ENCODE peak calls at places on chromosomes 4 and X, in ten cellular contexts. U is cardiac fibroblast, D is MCF 10A, N is keratinocyte, P is fibroblast of the aortic adventitia, G is EL, R is foreskin keratinocyte, O is RPMI8226, A is iPS DF 19.7, H is hepatic stellate cell. M is an unnamed sample.

GRCh38 chr4:58064618-58065017 is 954.4 kb upstream of the IGFBP7 start:
- DNase-seq in R (no peak), O (no peak), N (no peak), G (no peak), U (no peak), A (no peak), D (no peak), P (no peak), H (no peak), M (no peak)

GRCh38 chr4:94339779-94340178 is 2.9 kb downstream of the HPGDS start:
- DNase-seq in O (no peak), G (no peak), P (no peak), A (no peak), R (no peak), H (no peak), D (no peak), U (no peak), N (no peak), M (no peak)

GRCh38 chrX:112841820-112842157 is 1.2 kb upstream of the AMOT start:
- DNase-seq in D (no peak), R (no peak), H (no peak), A (no peak), G (no peak), O (no peak), P (no peak), U (no peak), N (no peak), M (no peak)

GRCh38 chr4:176286728-176287127 is 17.7 kb upstream of the ASB5 start:
- DNase-seq in R (no peak), O (no peak), D (no peak), G (no peak), P (peak; percentile 27), A (no peak), H (peak; percentile 7), U (no peak), N (no peak), M (no peak)

GRCh38 chrX:25858273-25858880 is 279.8 kb upstream of the MAGEB18 start:
- DNase-seq in D (peak; percentile 4), U (peak; percentile 38), O (no peak), P (peak; percentile 42), R (no peak), G (no peak), N (no peak), H (no peak), A (no peak), M (no peak)

GRCh38 chr4:145566086-145566708 is 53.0 kb upstream of the MMAA start:
- DNase-seq in N (no peak), D (no peak), O (no peak), G (no peak), P (no peak), H (no peak), U (no peak), A (no peak), R (no peak), M (no peak)

GRCh38 chr4:21290562-21290961 is 590.3 kb downstream of the PACRGL start:
- DNase-seq in D (no peak), G (no peak), U (no peak), A (no peak), N (no peak), P (no peak), O (no peak), H (no peak), R (no peak), M (no peak)

GRCh38 chr4:22869235-22869634 is 176.5 kb downstream of the GBA3 start:
- DNase-seq in H (no peak), D (peak; percentile 17), U (no peak), A (peak; percentile 12), R (no peak), G (no peak), O (no peak), P (no peak), N (no peak), M (no peak)

GRCh38 chr4:57614533-57614932 is 504.3 kb upstream of the IGFBP7 start:
- DNase-seq in R (no peak), G (no peak), H (no peak), D (no peak), A (no peak), N (no peak), O (no peak), U (no peak), P (no peak), M (no peak)

GRCh38 chrX:27598312-27598711 is 8.2 kb downstream of the DCAF8L2 start:
- DNase-seq in G (no peak), R (no peak), O (no peak), U (peak; percentile 57), A (no peak), N (no peak), P (peak; percentile 51), H (no peak), D (no peak), M (no peak)

GRCh38 chrX:79170632-79171031 is 26.1 kb downstream of the GPR174 start:
- DNase-seq in A (no peak), P (no peak), N (no peak), D (no peak), R (no peak), O (no peak), U (no peak), G (no peak), H (no peak), M (no peak)

GRCh38 chr4:99324978-99325377 is 3.8 kb upstream of the ADH1B start:
- DNase-seq in A (no peak), P (peak; percentile 98), D (peak; percentile 82), H (peak; percentile 47), G (peak; percentile 1), O (no peak), N (no peak), U (peak; percentile 87), R (no peak), M (no peak)

GRCh38 chrX:115226929-115227328 is 7.0 kb downstream of the LRCH2 start:
- DNase-seq in N (no peak), G (peak; percentile 13), H (no peak), A (peak; percentile 25), P (peak; percentile 26), U (peak; percentile 12), D (peak; percentile 56), R (peak; percentile 17), O (peak; percentile 43), M (no peak)

GRCh38 chrX:88244066-88244465 is 503.0 kb upstream of the CPXCR1 start:
- DNase-seq in D (no peak), N (no peak), H (no peak), G (no peak), A (peak; percentile 5), O (no peak), U (no peak), P (no peak), R (no peak), M (no peak)

GRCh38 chrX:63652086-63652775 is 132.8 kb downstream of the ARHGEF9 start:
- DNase-seq in G (peak; percentile 36), A (no peak), R (no peak), H (no peak), U (peak; percentile 26), O (no peak), P (peak; percentile 58), N (no peak), D (no peak), M (no peak)

GRCh38 chr4:116705466-116705865 is 379.9 kb downstream of the TRAM1L1 start:
- DNase-seq in P (no peak), N (no peak), R (no peak), U (no peak), H (no peak), A (no peak), O (no peak), D (no peak), G (no peak), M (no peak)

GRCh38 chrX:7711167-7711566 is 131.8 kb upstream of the VCX start:
- DNase-seq in R (peak; percentile 59), U (no peak), G (peak; percentile 1), H (no peak), N (peak; percentile 26), D (peak; percentile 37), P (no peak), A (no peak), O (peak; percentile 14), M (no peak)

GRCh38 chr4:118325443-118325842 is 27.4 kb downstream of the PRSS12 start:
- DNase-seq in O (no peak), N (no peak), P (peak; percentile 30), U (peak; percentile 10), H (no peak), R (no peak), G (no peak), A (no peak), D (no peak), M (no peak)

GRCh38 chr4:28435346-28435745 is 1574.7 kb downstream of the STIM2 start:
- DNase-seq in R (peak; percentile 17), P (peak; percentile 13), G (no peak), U (no peak), N (no peak), D (no peak), H (no peak), O (no peak), A (no peak), M (no peak)

GRCh38 chr4:119626420-119626819 is 2.2 kb downstream of the PDE5A start:
- DNase-seq in D (no peak), U (peak; percentile 24), R (no peak), N (no peak), H (peak; percentile 10), G (no peak), P (peak; percentile 42), A (no peak), O (no peak), M (no peak)

GRCh38 chr4:158810487-158811215 is 41.8 kb downstream of the FNIP2 start:
- DNase-seq in O (no peak), H (peak; percentile 67), A (no peak), P (peak; percentile 100), D (peak; percentile 65), R (peak; percentile 91), U (peak; percentile 97), N (no peak), G (peak; percentile 93), M (peak; percentile 26)

GRCh38 chrX:28177202-28177601 is 196.0 kb upstream of the DCAF8L1 start:
- DNase-seq in N (no peak), O (peak; percentile 9), U (peak; percentile 0), A (peak; percentile 40), D (peak; percentile 9), R (no peak), P (no peak), H (no peak), G (no peak), M (no peak)

GRCh38 chr4:102343964-102344519 is 1.2 kb downstream of the SLC39A8 start:
- DNase-seq in P (peak; percentile 35), R (no peak), H (no peak), N (no peak), G (no peak), D (peak; percentile 72), U (no peak), A (no peak), O (no peak), M (no peak)

GRCh38 chr4:164058775-164059174 is 564.3 kb downstream of the TMA16 start:
- DNase-seq in P (no peak), U (no peak), D (no peak), H (no peak), G (no peak), R (no peak), A (no peak), N (no peak), O (no peak), M (no peak)

GRCh38 chr4:128574706-128575105 is 234.8 kb upstream of the JADE1 start:
- DNase-seq in R (peak; percentile 43), D (peak; percentile 79), H (peak; percentile 27), N (no peak), G (peak; percentile 53), U (peak; percentile 92), P (peak; percentile 85), A (peak; percentile 80), O (peak; percentile 60), M (peak; percentile 15)

GRCh38 chrX:153245288-153245731 is 66.2 kb downstream of the MAGEA1 start:
- DNase-seq in A (no peak), N (no peak), P (no peak), R (peak; percentile 34), D (peak; percentile 13), O (no peak), G (no peak), U (no peak), H (no peak), M (peak; percentile 6)

GRCh38 chrX:46279214-46279924 is 265.9 kb downstream of the ZNF674 start:
- DNase-seq in G (no peak), U (no peak), A (no peak), D (no peak), N (no peak), H (no peak), R (no peak), O (no peak), P (peak; percentile 13), M (no peak)

GRCh38 chrX:2689773-2690666 is 1.1 kb upstream of the CD99 start:
- DNase-seq in R (no peak), A (no peak), N (no peak), D (no peak), G (no peak), U (no peak), O (no peak), P (no peak), H (no peak), M (no peak)

M was measured in H54.